ENCODE peak calls at places on chromosome 10, in eight cellular contexts. One of them, this sample, is unnamed.

GRCh38 chr10:44853148-44853734 is 57.9 kb upstream of the TMEM72 start:
- DNase-seq in gastrocnemius medialis: no peak
- DNase-seq in BJ: no peak
- DNase-seq in CD8-positive, alpha-beta T cell: no peak
- DNase-seq in transverse colon: no peak
- DNase-seq in choroid plexus epithelial cell: peak; percentile 65
- DNase-seq in ovary: no peak
- DNase-seq in AG09309: peak; percentile 27
- DNase-seq in this sample: peak; percentile 18

GRCh38 chr10:33334839-33335549 is 527 bp upstream of the NRP1 start:
- DNase-seq in choroid plexus epithelial cell: peak; percentile 89
- DNase-seq in gastrocnemius medialis: peak; percentile 59
- DNase-seq in AG09309: peak; percentile 80
- DNase-seq in ovary: peak; percentile 86
- DNase-seq in transverse colon: peak; percentile 66
- DNase-seq in BJ: peak; percentile 39
- DNase-seq in CD8-positive, alpha-beta T cell: no peak
- DNase-seq in this sample: peak; percentile 52

GRCh38 chr10:97640868-97641811 is 669 bp downstream of the PI4K2A start:
- DNase-seq in choroid plexus epithelial cell: peak; percentile 52
- DNase-seq in ovary: peak; percentile 32
- DNase-seq in gastrocnemius medialis: peak; percentile 4
- DNase-seq in BJ: no peak
- DNase-seq in CD8-positive, alpha-beta T cell: peak; percentile 1
- DNase-seq in transverse colon: peak; percentile 31
- DNase-seq in AG09309: no peak
- DNase-seq in this sample: no peak

GRCh38 chr10:124596914-124597676 is 135.5 kb downstream of the LHPP start:
- DNase-seq in transverse colon: no peak
- DNase-seq in gastrocnemius medialis: no peak
- DNase-seq in choroid plexus epithelial cell: no peak
- DNase-seq in BJ: no peak
- DNase-seq in CD8-positive, alpha-beta T cell: no peak
- DNase-seq in ovary: no peak
- DNase-seq in AG09309: no peak
- DNase-seq in this sample: no peak

GRCh38 chr10:4246881-4247358 is 461.9 kb upstream of the KLF6 start:
- DNase-seq in choroid plexus epithelial cell: peak; percentile 92
- DNase-seq in BJ: peak; percentile 82
- DNase-seq in ovary: no peak
- DNase-seq in gastrocnemius medialis: no peak
- DNase-seq in transverse colon: no peak
- DNase-seq in CD8-positive, alpha-beta T cell: no peak
- DNase-seq in AG09309: peak; percentile 92
- DNase-seq in this sample: no peak

GRCh38 chr10:33237736-33238624 is 96.5 kb downstream of the NRP1 start:
- DNase-seq in choroid plexus epithelial cell: peak; percentile 96
- DNase-seq in AG09309: peak; percentile 91
- DNase-seq in BJ: peak; percentile 92
- DNase-seq in transverse colon: no peak
- DNase-seq in ovary: no peak
- DNase-seq in CD8-positive, alpha-beta T cell: no peak
- DNase-seq in gastrocnemius medialis: no peak
- DNase-seq in this sample: no peak

GRCh38 chr10:90447836-90448235 is 410.0 kb downstream of the HTR7 start:
- DNase-seq in transverse colon: no peak
- DNase-seq in gastrocnemius medialis: no peak
- DNase-seq in BJ: no peak
- DNase-seq in CD8-positive, alpha-beta T cell: no peak
- DNase-seq in ovary: no peak
- DNase-seq in AG09309: no peak
- DNase-seq in choroid plexus epithelial cell: peak; percentile 46
- DNase-seq in this sample: peak; percentile 46

GRCh38 chr10:43188702-43189101 is 50.5 kb downstream of the CSGALNACT2 start:
- DNase-seq in CD8-positive, alpha-beta T cell: no peak
- DNase-seq in ovary: no peak
- DNase-seq in choroid plexus epithelial cell: peak; percentile 72
- DNase-seq in BJ: no peak
- DNase-seq in transverse colon: no peak
- DNase-seq in AG09309: peak; percentile 70
- DNase-seq in gastrocnemius medialis: no peak
- DNase-seq in this sample: no peak

GRCh38 chr10:101238732-101239105 is 9.5 kb upstream of the LBX1 start:
- DNase-seq in gastrocnemius medialis: no peak
- DNase-seq in BJ: no peak
- DNase-seq in CD8-positive, alpha-beta T cell: no peak
- DNase-seq in transverse colon: no peak
- DNase-seq in ovary: no peak
- DNase-seq in AG09309: no peak
- DNase-seq in choroid plexus epithelial cell: peak; percentile 35
- DNase-seq in this sample: no peak

GRCh38 chr10:97724341-97724941 is 10.9 kb downstream of the MARVELD1 start:
- DNase-seq in BJ: no peak
- DNase-seq in ovary: no peak
- DNase-seq in choroid plexus epithelial cell: no peak
- DNase-seq in CD8-positive, alpha-beta T cell: no peak
- DNase-seq in transverse colon: peak; percentile 54
- DNase-seq in gastrocnemius medialis: no peak
- DNase-seq in AG09309: no peak
- DNase-seq in this sample: no peak

GRCh38 chr10:74994714-74995308 is 116.6 kb upstream of the SAMD8 start:
- DNase-seq in gastrocnemius medialis: no peak
- DNase-seq in ovary: no peak
- DNase-seq in CD8-positive, alpha-beta T cell: no peak
- DNase-seq in choroid plexus epithelial cell: no peak
- DNase-seq in transverse colon: no peak
- DNase-seq in BJ: no peak
- DNase-seq in AG09309: no peak
- DNase-seq in this sample: peak; percentile 36

GRCh38 chr10:113045155-113046055 is 95.4 kb downstream of the TCF7L2 start:
- DNase-seq in gastrocnemius medialis: no peak
- DNase-seq in BJ: peak; percentile 80
- DNase-seq in CD8-positive, alpha-beta T cell: no peak
- DNase-seq in transverse colon: no peak
- DNase-seq in choroid plexus epithelial cell: peak; percentile 91
- DNase-seq in ovary: peak; percentile 43
- DNase-seq in AG09309: peak; percentile 71
- DNase-seq in this sample: no peak

GRCh38 chr10:122084286-122085041 is 95.5 kb downstream of the TACC2 start:
- DNase-seq in BJ: no peak
- DNase-seq in AG09309: no peak
- DNase-seq in choroid plexus epithelial cell: no peak
- DNase-seq in ovary: no peak
- DNase-seq in gastrocnemius medialis: no peak
- DNase-seq in transverse colon: no peak
- DNase-seq in CD8-positive, alpha-beta T cell: no peak
- DNase-seq in this sample: no peak

GRCh38 chr10:116540814-116541213 is 4.9 kb upstream of the PNLIP start:
- DNase-seq in choroid plexus epithelial cell: no peak
- DNase-seq in CD8-positive, alpha-beta T cell: no peak
- DNase-seq in ovary: no peak
- DNase-seq in BJ: no peak
- DNase-seq in gastrocnemius medialis: no peak
- DNase-seq in transverse colon: no peak
- DNase-seq in AG09309: no peak
- DNase-seq in this sample: no peak

GRCh38 chr10:24727811-24728210 is 4.1 kb upstream of the ARHGAP21 start:
- DNase-seq in ovary: no peak
- DNase-seq in BJ: no peak
- DNase-seq in CD8-positive, alpha-beta T cell: no peak
- DNase-seq in choroid plexus epithelial cell: peak; percentile 45
- DNase-seq in transverse colon: no peak
- DNase-seq in gastrocnemius medialis: no peak
- DNase-seq in AG09309: no peak
- DNase-seq in this sample: no peak
- TF ChIP-seq CTCF in ovary: no peak
- TF ChIP-seq CTCF in BJ: peak; percentile 23
- TF ChIP-seq CTCF in CD8-positive, alpha-beta T cell: no peak
- TF ChIP-seq CTCF in choroid plexus epithelial cell: peak; percentile 56
- TF ChIP-seq CTCF in transverse colon: no peak
- TF ChIP-seq CTCF in gastrocnemius medialis: no peak
- TF ChIP-seq CTCF in AG09309: peak; percentile 26
- TF ChIP-seq CTCF in this sample: no peak

GRCh38 chr10:102753724-102754123 is 10.0 kb downstream of the WBP1L start:
- DNase-seq in choroid plexus epithelial cell: no peak
- DNase-seq in BJ: no peak
- DNase-seq in ovary: no peak
- DNase-seq in transverse colon: no peak
- DNase-seq in gastrocnemius medialis: no peak
- DNase-seq in AG09309: no peak
- DNase-seq in CD8-positive, alpha-beta T cell: no peak
- DNase-seq in this sample: no peak

GRCh38 chr10:102762401-102763015 is 18.8 kb downstream of the WBP1L start:
- DNase-seq in AG09309: no peak
- DNase-seq in choroid plexus epithelial cell: no peak
- DNase-seq in BJ: no peak
- DNase-seq in transverse colon: no peak
- DNase-seq in CD8-positive, alpha-beta T cell: no peak
- DNase-seq in ovary: no peak
- DNase-seq in gastrocnemius medialis: no peak
- DNase-seq in this sample: no peak

GRCh38 chr10:102757323-102757722 is 13.6 kb downstream of the WBP1L start:
- DNase-seq in CD8-positive, alpha-beta T cell: no peak
- DNase-seq in ovary: no peak
- DNase-seq in choroid plexus epithelial cell: no peak
- DNase-seq in transverse colon: no peak
- DNase-seq in BJ: no peak
- DNase-seq in gastrocnemius medialis: no peak
- DNase-seq in AG09309: no peak
- DNase-seq in this sample: no peak

GRCh38 chr10:102759497-102760210 is 15.9 kb downstream of the WBP1L start:
- DNase-seq in gastrocnemius medialis: no peak
- DNase-seq in CD8-positive, alpha-beta T cell: no peak
- DNase-seq in transverse colon: no peak
- DNase-seq in choroid plexus epithelial cell: no peak
- DNase-seq in BJ: no peak
- DNase-seq in ovary: no peak
- DNase-seq in AG09309: no peak
- DNase-seq in this sample: no peak

DNA sequence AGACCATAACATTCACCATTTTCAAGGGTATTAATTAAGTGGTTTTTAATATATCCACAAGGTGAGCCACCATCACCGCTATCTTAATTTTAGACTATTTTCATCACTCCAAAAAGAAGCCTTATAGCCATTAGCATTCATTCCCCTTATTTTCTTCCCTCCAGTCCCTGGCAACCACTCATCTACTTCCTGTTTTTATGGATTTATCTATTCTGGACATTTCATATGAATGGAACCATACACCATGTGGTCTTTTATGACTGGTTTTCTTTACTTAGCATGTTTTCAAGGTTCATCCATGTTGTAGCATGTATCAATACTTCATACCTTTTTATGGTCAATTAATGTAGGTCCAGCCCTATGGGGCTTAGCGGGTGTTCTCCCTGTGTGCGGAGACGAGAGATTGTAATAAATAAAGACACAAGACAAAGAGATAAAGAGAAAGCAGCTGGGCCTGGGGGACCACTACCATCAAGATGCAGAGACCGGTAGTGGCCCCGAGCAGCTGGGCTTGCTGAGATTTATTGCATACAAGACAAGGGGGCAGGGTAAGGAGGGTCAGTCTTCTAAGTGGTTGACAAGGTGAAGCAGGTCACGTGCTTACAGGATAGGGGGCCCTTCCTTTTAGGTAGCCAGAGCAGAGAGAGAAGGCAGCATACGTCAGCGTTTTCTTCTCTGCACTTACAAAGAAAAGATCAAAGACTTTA is 14.6 kb downstream of the WBP1L start:
- DNase-seq in ovary: no peak
- DNase-seq in AG09309: no peak
- DNase-seq in choroid plexus epithelial cell: no peak
- DNase-seq in gastrocnemius medialis: no peak
- DNase-seq in transverse colon: no peak
- DNase-seq in BJ: no peak
- DNase-seq in CD8-positive, alpha-beta T cell: no peak
- DNase-seq in this sample: no peak
- H3K4me3 ChIP-seq in ovary: peak overlapping the region; percentile 1
- H3K4me3 ChIP-seq in AG09309: no peak overlapping the region
- H3K4me3 ChIP-seq in choroid plexus epithelial cell: no peak overlapping the region
- H3K4me3 ChIP-seq in gastrocnemius medialis: no peak overlapping the region
- H3K4me3 ChIP-seq in transverse colon: no peak overlapping the region
- H3K4me3 ChIP-seq in BJ: no peak overlapping the region
- H3K4me3 ChIP-seq in CD8-positive, alpha-beta T cell: no peak overlapping the region
- H3K4me3 ChIP-seq in this sample: no peak overlapping the region

DNA sequence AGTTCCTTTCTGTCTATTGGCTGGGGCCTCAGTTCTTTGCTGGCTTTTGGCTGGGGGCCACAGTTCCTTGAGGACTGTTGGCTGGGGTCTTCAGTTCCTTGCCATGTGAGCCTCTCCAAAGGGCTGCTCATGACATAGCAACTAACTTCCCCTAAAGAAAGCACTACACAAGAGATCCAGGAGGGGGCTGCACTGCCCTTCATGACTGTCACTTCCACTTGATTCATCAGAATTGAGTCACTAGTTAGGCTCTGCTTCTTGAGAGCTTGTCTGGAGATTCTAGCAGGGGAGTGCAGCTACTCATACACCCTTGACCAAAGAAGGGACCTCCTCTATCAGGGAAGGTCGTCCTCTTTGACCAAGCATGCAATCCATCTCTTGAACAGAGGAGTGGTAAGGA is 38.0 kb upstream of the MKX start:
- DNase-seq in ovary: peak; percentile 37
- DNase-seq in gastrocnemius medialis: no peak
- DNase-seq in AG09309: peak; percentile 60
- DNase-seq in CD8-positive, alpha-beta T cell: peak; percentile 2
- DNase-seq in transverse colon: no peak
- DNase-seq in BJ: peak; percentile 10
- DNase-seq in choroid plexus epithelial cell: peak; percentile 44
- DNase-seq in this sample: no peak
- TF ChIP-seq CTCF in ovary: no peak
- TF ChIP-seq CTCF in gastrocnemius medialis: no peak
- TF ChIP-seq CTCF in AG09309: peak; percentile 83
- TF ChIP-seq CTCF in CD8-positive, alpha-beta T cell: peak; percentile 30
- TF ChIP-seq CTCF in transverse colon: no peak
- TF ChIP-seq CTCF in BJ: peak; percentile 48
- TF ChIP-seq CTCF in choroid plexus epithelial cell: peak; percentile 51
- TF ChIP-seq CTCF in this sample: peak; percentile 5

DNA sequence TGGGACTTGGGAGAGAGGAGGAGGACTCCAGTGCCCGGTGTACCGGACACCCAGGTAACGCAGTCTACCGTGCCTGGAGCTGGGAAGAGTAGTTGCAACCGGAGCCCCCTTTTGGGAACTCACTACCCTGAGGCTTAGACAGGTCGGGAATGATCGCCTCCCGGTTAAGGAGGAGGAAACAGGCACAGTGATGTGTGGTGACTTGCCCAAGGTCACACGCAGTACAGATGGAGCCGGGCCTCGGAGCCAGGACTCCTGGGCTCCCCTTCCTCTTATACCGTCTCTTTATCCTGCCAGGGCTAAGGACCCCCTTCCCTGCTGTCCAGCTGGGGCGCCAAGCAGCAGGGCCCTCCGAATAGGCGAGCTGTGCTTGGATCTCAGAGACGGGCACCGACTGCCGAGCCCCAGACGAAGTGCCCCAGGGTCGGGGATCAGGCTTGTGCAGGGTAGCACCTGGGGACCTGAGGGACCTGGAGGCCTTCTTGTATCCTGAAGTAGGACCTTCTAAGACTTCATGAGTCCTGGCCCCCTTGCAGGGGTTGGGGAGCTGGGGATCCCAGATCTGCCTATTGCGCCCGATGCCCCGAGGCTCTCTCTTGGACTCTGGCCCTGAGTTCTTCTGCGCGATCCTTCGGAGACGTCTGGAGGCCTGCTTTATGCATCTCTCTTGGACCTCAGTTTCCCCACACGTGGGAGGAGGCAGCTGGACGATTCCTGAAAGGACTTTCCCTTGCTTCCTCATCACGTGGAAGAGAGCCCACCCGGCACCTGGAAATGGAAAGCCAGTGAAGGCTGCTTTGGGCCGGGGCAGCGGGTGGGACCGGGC is 767 bp upstream of the CYP26A1 start:
- DNase-seq in BJ: no peak
- DNase-seq in AG09309: no peak
- DNase-seq in gastrocnemius medialis: no peak
- DNase-seq in transverse colon: no peak
- DNase-seq in CD8-positive, alpha-beta T cell: no peak
- DNase-seq in ovary: no peak
- DNase-seq in choroid plexus epithelial cell: no peak
- DNase-seq in this sample: no peak
- H3K4me3 ChIP-seq in BJ: peak overlapping the region; percentile 22
- H3K4me3 ChIP-seq in AG09309: no peak overlapping the region
- H3K4me3 ChIP-seq in gastrocnemius medialis: peak overlapping the region; percentile 43
- H3K4me3 ChIP-seq in transverse colon: peak overlapping the region; percentile 22
- H3K4me3 ChIP-seq in CD8-positive, alpha-beta T cell: no peak overlapping the region
- H3K4me3 ChIP-seq in ovary: no peak overlapping the region
- H3K4me3 ChIP-seq in choroid plexus epithelial cell: no peak overlapping the region
- H3K4me3 ChIP-seq in this sample: peak overlapping the region; percentile 48

This sample was measured in LNCaP clone FGC.